ENCODE peak calls at places on chromosomes 11 and 22, in four cellular contexts. One of them, this sample, is unnamed. For H3K27me3, the result is how much of the 10 kb centered on the place peaks cover.

GRCh38 chr11:48880021-48880441 is 103.7 kb downstream of the TRIM51G start:
- DNase-seq in HL-60: no peak
- DNase-seq in left ventricle myocardium inferior: peak
- DNase-seq in CD8-positive, alpha-beta T cell: no peak
- DNase-seq in this sample: no peak

GRCh38 chr11:128299132-128299726 is 288.1 kb downstream of the ETS1 start:
- DNase-seq in CD8-positive, alpha-beta T cell: no peak
- DNase-seq in HL-60: no peak
- DNase-seq in left ventricle myocardium inferior: no peak
- DNase-seq in this sample: no peak

GRCh38 chr11:106986261-106986660 is 32.0 kb downstream of the GUCY1A2 start:
- DNase-seq in left ventricle myocardium inferior: no peak
- DNase-seq in HL-60: no peak
- DNase-seq in CD8-positive, alpha-beta T cell: no peak
- DNase-seq in this sample: no peak

GRCh38 chr11:22581354-22581753 is 44.3 kb downstream of the FANCF start:
- DNase-seq in CD8-positive, alpha-beta T cell: no peak
- DNase-seq in HL-60: no peak
- DNase-seq in left ventricle myocardium inferior: no peak
- DNase-seq in this sample: no peak

GRCh38 chr11:63536669-63537292 is at the start of gene PLAAT4:
- DNase-seq in left ventricle myocardium inferior: peak
- DNase-seq in CD8-positive, alpha-beta T cell: peak
- DNase-seq in HL-60: no peak
- DNase-seq in this sample: peak

GRCh38 chr11:124877631-124878496 is 12.6 kb downstream of the ROBO3 start:
- DNase-seq in CD8-positive, alpha-beta T cell: no peak
- DNase-seq in HL-60: no peak
- DNase-seq in left ventricle myocardium inferior: no peak
- DNase-seq in this sample: no peak

GRCh38 chr11:123681007-123681406 is 26.6 kb upstream of the SCN3B start:
- DNase-seq in left ventricle myocardium inferior: no peak
- DNase-seq in CD8-positive, alpha-beta T cell: no peak
- DNase-seq in HL-60: no peak
- DNase-seq in this sample: no peak

GRCh38 chr22:41699264-41700104 is at the start of gene MEI1:
- DNase-seq in CD8-positive, alpha-beta T cell: peak
- DNase-seq in HL-60: peak
- DNase-seq in left ventricle myocardium inferior: peak
- DNase-seq in this sample: peak

GRCh38 chr11:44774131-44774530 is 47.4 kb downstream of the TSPAN18 start:
- DNase-seq in CD8-positive, alpha-beta T cell: no peak
- DNase-seq in HL-60: no peak
- DNase-seq in left ventricle myocardium inferior: peak
- DNase-seq in this sample: no peak

GRCh38 chr11:1234054-1234720 is 11.3 kb downstream of the MUC5B start:
- DNase-seq in left ventricle myocardium inferior: peak
- DNase-seq in HL-60: no peak
- DNase-seq in CD8-positive, alpha-beta T cell: no peak
- DNase-seq in this sample: no peak

GRCh38 chr11:134045799-134046635 is 22.9 kb upstream of the JAM3 start:
- DNase-seq in HL-60: no peak
- DNase-seq in CD8-positive, alpha-beta T cell: no peak
- DNase-seq in left ventricle myocardium inferior: peak
- DNase-seq in this sample: no peak

GRCh38 chr22:49137216-49137840 is 690.3 kb downstream of the BRD1 start:
- DNase-seq in CD8-positive, alpha-beta T cell: no peak
- DNase-seq in left ventricle myocardium inferior: no peak
- DNase-seq in HL-60: no peak
- DNase-seq in this sample: no peak

GRCh38 chr11:26947379-26947844 is 46.5 kb upstream of the FIBIN start:
- DNase-seq in left ventricle myocardium inferior: no peak
- DNase-seq in CD8-positive, alpha-beta T cell: no peak
- DNase-seq in HL-60: no peak
- DNase-seq in this sample: no peak

GRCh38 chr11:16905375-16905774 is 108.8 kb downstream of the PLEKHA7 start:
- DNase-seq in HL-60: no peak
- DNase-seq in CD8-positive, alpha-beta T cell: no peak
- DNase-seq in left ventricle myocardium inferior: no peak
- DNase-seq in this sample: no peak

GRCh38 chr11:70532066-70532440 is 133.7 kb downstream of the CTTN start:
- DNase-seq in CD8-positive, alpha-beta T cell: no peak
- DNase-seq in left ventricle myocardium inferior: peak
- DNase-seq in HL-60: no peak
- DNase-seq in this sample: no peak

GRCh38 chr22:23767303-23767672 is 484 bp downstream of the CHCHD10 start:
- DNase-seq in left ventricle myocardium inferior: no peak
- DNase-seq in CD8-positive, alpha-beta T cell: no peak
- DNase-seq in HL-60: no peak
- DNase-seq in this sample: no peak

GRCh38 chr11:108645956-108646355 is 18.9 kb upstream of the DDX10 start:
- DNase-seq in left ventricle myocardium inferior: no peak
- DNase-seq in CD8-positive, alpha-beta T cell: no peak
- DNase-seq in HL-60: no peak
- DNase-seq in this sample: no peak

GRCh38 chr22:41936894-41937169 is 10.1 kb downstream of the CENPM start:
- DNase-seq in left ventricle myocardium inferior: no peak
- DNase-seq in CD8-positive, alpha-beta T cell: no peak
- DNase-seq in HL-60: no peak
- DNase-seq in this sample: no peak

GRCh38 chr11:111624602-111625001 is 22.4 kb downstream of the SIK2 start:
- DNase-seq in HL-60: no peak
- DNase-seq in CD8-positive, alpha-beta T cell: no peak
- DNase-seq in left ventricle myocardium inferior: no peak
- DNase-seq in this sample: no peak

GRCh38 chr11:129846508-129847335 is 31.1 kb downstream of the TMEM45B start:
- DNase-seq in HL-60: no peak
- DNase-seq in CD8-positive, alpha-beta T cell: no peak
- DNase-seq in left ventricle myocardium inferior: no peak
- DNase-seq in this sample: peak

GRCh38 chr11:1521382-1522080 is 35.0 kb upstream of the MOB2 start:
- DNase-seq in CD8-positive, alpha-beta T cell: no peak
- DNase-seq in HL-60: no peak
- DNase-seq in left ventricle myocardium inferior: no peak
- DNase-seq in this sample: no peak

GRCh38 chr11:117814204-117814765 is 10.3 kb downstream of the FXYD2 start:
- DNase-seq in HL-60: no peak
- DNase-seq in CD8-positive, alpha-beta T cell: no peak
- DNase-seq in left ventricle myocardium inferior: no peak
- DNase-seq in this sample: no peak

GRCh38 chr11:75800728-75801361 is 14.2 kb upstream of the UVRAG start:
- DNase-seq in HL-60: no peak
- DNase-seq in left ventricle myocardium inferior: no peak
- DNase-seq in CD8-positive, alpha-beta T cell: no peak
- DNase-seq in this sample: no peak

GRCh38 chr22:26066534-26066933 is 102.7 kb upstream of the SEZ6L start:
- DNase-seq in CD8-positive, alpha-beta T cell: no peak
- DNase-seq in HL-60: no peak
- DNase-seq in left ventricle myocardium inferior: no peak
- DNase-seq in this sample: no peak

GRCh38 chr11:3003396-3004231 is 11.5 kb upstream of the NAP1L4 start:
- DNase-seq in left ventricle myocardium inferior: no peak
- DNase-seq in HL-60: no peak
- DNase-seq in CD8-positive, alpha-beta T cell: no peak
- DNase-seq in this sample: no peak

GRCh38 chr11:12106501-12106900 is 3.9 kb upstream of the MICAL2 start:
- DNase-seq in CD8-positive, alpha-beta T cell: no peak
- DNase-seq in left ventricle myocardium inferior: no peak
- DNase-seq in HL-60: no peak
- DNase-seq in this sample: no peak

GRCh38 chr11:19087658-19088057 is 27.1 kb upstream of the MRGPRX2 start:
- DNase-seq in left ventricle myocardium inferior: no peak
- DNase-seq in HL-60: no peak
- DNase-seq in CD8-positive, alpha-beta T cell: no peak
- DNase-seq in this sample: no peak

GRCh38 chr11:114172055-114172861 is 112.7 kb downstream of the ZBTB16 start:
- DNase-seq in CD8-positive, alpha-beta T cell: no peak
- DNase-seq in HL-60: no peak
- DNase-seq in left ventricle myocardium inferior: no peak
- DNase-seq in this sample: no peak

DNA sequence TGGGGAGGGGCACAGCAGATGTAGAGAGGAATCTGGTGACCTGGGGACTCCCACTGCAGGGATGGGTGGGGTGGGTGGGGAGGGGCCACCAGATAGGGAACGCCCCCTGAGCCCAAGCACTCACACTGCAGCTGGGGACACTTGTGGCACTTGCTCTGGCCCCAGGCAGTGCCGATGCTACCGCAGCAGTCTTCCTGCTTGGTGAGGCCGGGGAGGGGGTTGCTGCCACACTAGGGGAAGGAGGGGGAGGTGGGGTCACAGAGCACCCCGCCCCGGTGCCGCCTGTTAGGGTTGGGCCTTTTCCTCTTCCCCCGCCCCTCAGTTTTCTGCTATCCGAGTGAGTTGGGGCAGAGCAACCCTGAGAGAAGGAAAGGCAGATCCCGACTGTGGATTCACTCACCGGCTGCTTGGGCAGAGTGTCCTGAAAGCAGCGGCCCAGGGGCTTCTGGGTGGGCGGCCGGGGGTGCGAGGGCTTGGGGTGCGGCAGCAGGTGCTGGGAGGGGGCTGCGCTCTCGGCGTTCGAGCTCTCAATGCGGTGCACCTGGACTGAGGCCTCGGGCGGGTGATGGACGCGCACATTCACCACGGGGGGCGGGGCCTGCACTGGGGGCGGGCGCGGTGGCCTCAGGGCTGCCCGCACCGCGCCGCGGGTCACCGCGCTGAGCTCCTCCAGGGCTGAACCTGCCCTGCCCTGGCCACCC is 4.7 kb downstream of the LTBP3 start:
- DNase-seq in left ventricle myocardium inferior: no peak
- DNase-seq in HL-60: peak
- DNase-seq in CD8-positive, alpha-beta T cell: peak
- DNase-seq in this sample: peak
- H3K27me3 ChIP-seq in left ventricle myocardium inferior: under half
- H3K27me3 ChIP-seq in HL-60: under half
- H3K27me3 ChIP-seq in CD8-positive, alpha-beta T cell: under half
- H3K27me3 ChIP-seq in this sample: under half

DNA sequence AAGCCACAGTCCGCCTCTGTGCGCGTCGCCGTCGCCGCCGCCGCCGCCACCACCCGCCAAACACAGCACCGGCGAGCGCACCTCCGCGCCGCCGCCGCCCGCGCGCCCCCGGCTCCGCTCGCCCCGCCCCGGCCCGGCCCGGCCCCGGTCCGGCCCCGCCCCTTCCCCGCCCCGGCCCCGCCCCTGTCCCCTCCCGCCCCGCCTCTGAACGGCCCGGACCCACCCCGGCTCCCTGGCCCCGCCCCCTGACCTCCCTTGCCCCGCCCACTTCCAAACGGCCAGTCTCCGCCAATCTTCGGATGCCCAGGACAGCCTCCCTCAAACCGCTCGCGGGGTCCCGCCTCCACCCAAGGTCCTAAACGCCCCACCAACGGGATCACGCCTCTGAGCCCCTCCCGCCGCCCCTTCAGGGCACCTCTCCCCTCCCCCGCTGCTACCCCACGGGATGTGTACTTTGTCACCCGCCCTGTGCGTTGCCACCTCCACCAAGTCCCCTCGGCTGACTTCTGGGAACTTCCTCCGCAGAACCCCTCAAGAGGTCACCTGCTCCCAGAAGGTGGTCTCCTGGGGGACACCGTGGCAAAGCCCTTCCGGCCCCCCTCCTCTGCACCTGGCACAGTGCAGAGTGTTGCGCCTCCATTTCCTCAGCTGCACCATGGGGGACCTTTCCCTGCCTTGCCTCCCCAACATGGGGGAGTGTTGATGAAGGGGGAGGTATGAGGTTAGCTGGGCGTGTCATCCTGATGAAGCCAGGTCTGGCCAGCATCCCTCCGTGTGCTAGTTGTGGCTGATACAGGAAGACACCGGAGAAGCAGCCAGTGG is at the start of gene KIAA0930:
- DNase-seq in CD8-positive, alpha-beta T cell: peak
- DNase-seq in left ventricle myocardium inferior: peak
- DNase-seq in HL-60: peak
- DNase-seq in this sample: peak
- H3K27ac ChIP-seq in CD8-positive, alpha-beta T cell: peak
- H3K27ac ChIP-seq in left ventricle myocardium inferior: peak
- H3K27ac ChIP-seq in HL-60: peak
- H3K27ac ChIP-seq in this sample: peak

GRCh38 chr11:64637346-64638016 is 46.5 kb downstream of the SLC22A12 start:
- DNase-seq in HL-60: no peak
- DNase-seq in CD8-positive, alpha-beta T cell: no peak
- DNase-seq in left ventricle myocardium inferior: no peak
- DNase-seq in this sample: no peak

GRCh38 chr11:64639885-64640284 is 48.9 kb downstream of the SLC22A12 start:
- DNase-seq in HL-60: no peak
- DNase-seq in left ventricle myocardium inferior: no peak
- DNase-seq in CD8-positive, alpha-beta T cell: no peak
- DNase-seq in this sample: no peak

GRCh38 chr11:64638829-64639228 is 47.8 kb downstream of the SLC22A12 start:
- DNase-seq in HL-60: no peak
- DNase-seq in left ventricle myocardium inferior: no peak
- DNase-seq in CD8-positive, alpha-beta T cell: no peak
- DNase-seq in this sample: no peak

GRCh38 chr11:64641596-64642417 is 50.8 kb downstream of the SLC22A12 start:
- DNase-seq in CD8-positive, alpha-beta T cell: no peak
- DNase-seq in HL-60: no peak
- DNase-seq in left ventricle myocardium inferior: no peak
- DNase-seq in this sample: no peak

DNA sequence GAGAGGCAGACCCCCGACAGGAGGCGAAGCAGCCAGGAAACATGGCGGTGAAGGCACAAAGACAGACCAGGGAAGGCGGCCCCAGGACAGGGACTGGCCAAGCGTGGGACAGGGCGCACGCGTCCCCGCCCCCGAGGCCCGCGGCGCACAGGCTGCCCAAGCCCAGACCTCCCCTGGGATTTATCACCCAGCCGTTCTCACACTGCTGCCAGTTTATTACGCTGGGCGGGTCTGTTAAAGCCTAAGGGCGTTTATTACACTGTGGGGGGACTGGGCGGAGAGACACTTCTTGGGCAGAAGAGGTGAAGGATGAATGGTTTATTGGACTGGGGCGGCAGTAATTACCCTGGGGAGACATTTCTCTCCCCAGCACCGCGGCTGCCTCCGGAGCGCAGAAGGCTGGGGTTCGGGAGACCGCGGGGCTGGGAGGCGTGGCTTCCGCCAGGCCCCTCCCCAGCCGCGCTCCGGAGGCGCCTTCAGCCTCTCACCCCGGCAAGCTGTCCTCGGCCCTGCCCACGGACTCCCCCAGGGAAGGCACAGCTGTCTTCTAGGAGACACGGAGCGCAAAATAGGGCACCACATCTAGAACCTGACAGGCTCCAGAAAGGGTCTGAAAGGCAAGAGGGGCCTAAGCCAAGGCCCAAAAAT is 47.1 kb downstream of the SLC22A12 start:
- DNase-seq in left ventricle myocardium inferior: no peak
- DNase-seq in CD8-positive, alpha-beta T cell: no peak
- DNase-seq in HL-60: no peak
- DNase-seq in this sample: no peak
- H3K27me3 ChIP-seq in left ventricle myocardium inferior: half or more
- H3K27me3 ChIP-seq in CD8-positive, alpha-beta T cell: under half
- H3K27me3 ChIP-seq in HL-60: under half
- H3K27me3 ChIP-seq in this sample: under half

GRCh38 chr11:69268911-69269310 is 25.0 kb upstream of the MYEOV start:
- DNase-seq in HL-60: no peak
- DNase-seq in CD8-positive, alpha-beta T cell: no peak
- DNase-seq in left ventricle myocardium inferior: no peak
- DNase-seq in this sample: no peak
- H3K27ac ChIP-seq in HL-60: no peak
- H3K27ac ChIP-seq in CD8-positive, alpha-beta T cell: no peak
- H3K27ac ChIP-seq in left ventricle myocardium inferior: no peak
- H3K27ac ChIP-seq in this sample: no peak